ENCODE peak calls at places on chromosome 9, in five cellular contexts. Y is right cardiac atrium; C is uterus; S is SW480; D is stimulated activated CD8-positive, alpha-beta memory T cell treated with anti-CD3 and anti-CD28 coated beads, Interleukin-2, amount 100 ng/mL, for 48 hours. Z is an unnamed sample.
A peak's percentile ranks its signal among the peaks of the same experiment; 100 is the strongest.

GRCh38 chr9:84325347-84325982 is 15.1 kb downstream of the SLC28A3 start:
- DNase-seq in C (no peak), S (no peak), Y (no peak), D (no peak), Z (no peak)

GRCh38 chr9:113581865-113582697 is 118.6 kb downstream of the RGS3 start:
- DNase-seq in C (peak; percentile 66), D (peak; percentile 59), Y (peak; percentile 90), S (no peak), Z (peak; percentile 93)

GRCh38 chr9:81052846-81053245 is 636.5 kb downstream of the TLE1 start:
- DNase-seq in D (no peak), C (no peak), S (no peak), Y (no peak), Z (no peak)

GRCh38 chr9:81562221-81563019 is 126.9 kb downstream of the TLE1 start:
- DNase-seq in C (peak; percentile 64), Y (peak; percentile 75), S (no peak), D (no peak), Z (no peak)

GRCh38 chr9:70600479-70600878 is 186.0 kb upstream of the KLF9 start:
- DNase-seq in S (peak; percentile 9), D (no peak), C (peak; percentile 65), Y (peak; percentile 65), Z (peak; percentile 64)

GRCh38 chr9:137045294-137046093 is 483 bp downstream of the NPDC1 start:
- DNase-seq in Y (no peak), S (peak; percentile 50), C (no peak), D (no peak), Z (no peak)

GRCh38 chr9:72362680-72363139 is 2.3 kb downstream of the ZFAND5 start:
- DNase-seq in D (peak; percentile 8), Y (peak; percentile 73), S (peak; percentile 66), C (peak; percentile 71), Z (peak; percentile 91)

GRCh38 chr9:73667749-73668148 is 516.1 kb downstream of the ANXA1 start:
- DNase-seq in C (no peak), S (no peak), D (no peak), Y (no peak), Z (no peak)

GRCh38 chr9:91245432-91246313 is 116.0 kb downstream of the AUH start:
- DNase-seq in S (peak; percentile 6), Y (no peak), D (no peak), C (no peak), Z (no peak)

GRCh38 chr9:102354041-102354440 is 615.6 kb upstream of the GRIN3A start:
- DNase-seq in S (no peak), Y (no peak), D (no peak), C (no peak), Z (no peak)

GRCh38 chr9:123246534-123246933 is 21.9 kb downstream of the STRBP start:
- DNase-seq in C (no peak), D (no peak), S (no peak), Y (no peak), Z (no peak)

GRCh38 chr9:37408933-37409710 is 13.4 kb upstream of the GRHPR start:
- DNase-seq in Y (no peak), C (no peak), S (no peak), D (peak; percentile 37), Z (no peak)

GRCh38 chr9:77598510-77598909 is 49.6 kb downstream of the GNA14 start:
- DNase-seq in Y (peak; percentile 55), D (no peak), C (peak; percentile 31), S (no peak), Z (no peak)

GRCh38 chr9:135786146-135786690 is 84.2 kb downstream of the KCNT1 start:
- DNase-seq in Y (no peak), S (no peak), C (no peak), D (no peak), Z (no peak)

GRCh38 chr9:129932303-129933151 is 97.3 kb downstream of the USP20 start:
- DNase-seq in C (no peak), S (no peak), Y (no peak), D (no peak), Z (no peak)

GRCh38 chr9:4371108-4371507 is 71.2 kb upstream of the GLIS3 start:
- DNase-seq in D (no peak), Y (no peak), S (peak; percentile 17), C (no peak), Z (no peak)

GRCh38 chr9:125436613-125437443 is 175.2 kb downstream of the GAPVD1 start:
- DNase-seq in C (no peak), Y (no peak), S (no peak), D (no peak), Z (peak; percentile 39)

GRCh38 chr9:134324359-134325095 is 1.7 kb upstream of the RXRA start:
- DNase-seq in C (no peak), S (no peak), Y (peak; percentile 68), D (no peak), Z (peak; percentile 66)

GRCh38 chr9:120876842-120877240 is at the start of gene PHF19:
- DNase-seq in D (no peak), C (no peak), Y (peak; percentile 75), S (peak; percentile 70), Z (peak; percentile 76)

GRCh38 chr9:137421838-137422667 is 909 bp downstream of the EXD3 start:
- DNase-seq in D (no peak), Y (no peak), S (no peak), C (no peak), Z (no peak)

GRCh38 chr9:36207546-36208012 is 16.9 kb downstream of the CLTA start:
- DNase-seq in C (no peak), D (no peak), S (no peak), Y (no peak), Z (no peak)

GRCh38 chr9:132881826-132882225 is 3.1 kb downstream of the SPACA9 start:
- DNase-seq in S (no peak), Y (no peak), C (no peak), D (no peak), Z (no peak)

GRCh38 chr9:34986541-34987047 is 3.0 kb upstream of the DNAJB5 start:
- DNase-seq in C (no peak), Y (peak; percentile 67), S (no peak), D (no peak), Z (no peak)

GRCh38 chr9:131736440-131736839 is 3.4 kb downstream of the RAPGEF1 start:
- DNase-seq in Y (no peak), C (no peak), S (no peak), D (no peak), Z (no peak)

GRCh38 chr9:33263131-33263935 is 1.2 kb downstream of the BAG1 start:
- DNase-seq in Y (no peak), S (peak; percentile 34), C (no peak), D (no peak), Z (no peak)

GRCh38 chr9:108374606-108375005 is 481.2 kb downstream of the ACTL7B start:
- DNase-seq in S (no peak), C (no peak), Y (no peak), D (no peak), Z (no peak)

GRCh38 chr9:124388275-124389048 is 26.8 kb downstream of the PSMB7 start:
- DNase-seq in C (no peak), D (no peak), Y (no peak), S (no peak), Z (no peak)

GRCh38 chr9:72338631-72339030 is 26.4 kb downstream of the ZFAND5 start:
- DNase-seq in D (no peak), C (no peak), S (no peak), Y (no peak), Z (no peak)

GRCh38 chr9:124868511-124869465 is 6.9 kb downstream of the ARPC5L start:
- DNase-seq in C (peak; percentile 77), Y (peak; percentile 95), D (peak; percentile 91), S (peak; percentile 88), Z (peak; percentile 91)

GRCh38 chr9:5499889-5500398 is 10.4 kb upstream of the PDCD1LG2 start:
- DNase-seq in C (peak; percentile 45), Y (no peak), D (no peak), S (no peak), Z (no peak)

GRCh38 chr9:19420877-19421276 is 12.1 kb downstream of the ACER2 start:
- DNase-seq in D (no peak), C (no peak), S (no peak), Y (no peak), Z (no peak)

GRCh38 chr9:35338561-35339274 is 151.2 kb upstream of the RUSC2 start:
- DNase-seq in D (no peak), Y (no peak), S (no peak), C (no peak), Z (no peak)

GRCh38 chr9:96069821-96070220 is 194.3 kb downstream of the ERCC6L2 start:
- DNase-seq in D (no peak), Y (no peak), C (no peak), S (no peak), Z (no peak)